ENCODE peak calls at places on chromosomes 16 and 17, in five cellular contexts. One of them, this sample, is unnamed.

GRCh38 chr17:4747847-4748246 is 8.1 kb upstream of the CXCL16 start:
- DNase-seq in WTC11: no peak
- DNase-seq in GM12878: no peak
- DNase-seq in HepG2: no peak
- DNase-seq in K562: no peak
- DNase-seq in this sample: no peak

GRCh38 chr16:84178892-84179611 is 7.8 kb downstream of the TAF1C start:
- DNase-seq in HepG2: no peak
- DNase-seq in GM12878: no peak
- DNase-seq in WTC11: no peak
- DNase-seq in K562: no peak
- DNase-seq in this sample: no peak

GRCh38 chr17:63718981-63719380 is 19.1 kb upstream of the LIMD2 start:
- DNase-seq in GM12878: no peak
- DNase-seq in K562: no peak
- DNase-seq in HepG2: no peak
- DNase-seq in WTC11: no peak
- DNase-seq in this sample: no peak

GRCh38 chr17:44922136-44922535 is 6.8 kb upstream of the GFAP start:
- DNase-seq in HepG2: no peak
- DNase-seq in K562: no peak
- DNase-seq in WTC11: no peak
- DNase-seq in GM12878: no peak
- DNase-seq in this sample: no peak

GRCh38 chr17:10314332-10314731 is 58.5 kb downstream of the MYH13 start:
- DNase-seq in K562: no peak
- DNase-seq in WTC11: no peak
- DNase-seq in HepG2: no peak
- DNase-seq in GM12878: no peak
- DNase-seq in this sample: no peak

GRCh38 chr17:70205386-70205785 is 36.1 kb downstream of the KCNJ2 start:
- DNase-seq in GM12878: no peak
- DNase-seq in K562: no peak
- DNase-seq in HepG2: no peak
- DNase-seq in WTC11: no peak
- DNase-seq in this sample: no peak

GRCh38 chr17:78862073-78863023 is 21.7 kb upstream of the USP36 start:
- DNase-seq in HepG2: peak
- DNase-seq in K562: peak
- DNase-seq in WTC11: no peak
- DNase-seq in GM12878: no peak
- DNase-seq in this sample: peak

GRCh38 chr16:77211880-77212735 is 12.9 kb downstream of the SYCE1L start:
- DNase-seq in HepG2: no peak
- DNase-seq in WTC11: peak
- DNase-seq in GM12878: no peak
- DNase-seq in K562: peak
- DNase-seq in this sample: peak

GRCh38 chr17:65071861-65072260 is 15.3 kb upstream of the GNA13 start:
- DNase-seq in GM12878: no peak
- DNase-seq in WTC11: no peak
- DNase-seq in HepG2: peak
- DNase-seq in K562: no peak
- DNase-seq in this sample: peak

GRCh38 chr16:23423496-23424049 is 29.4 kb downstream of the COG7 start:
- DNase-seq in GM12878: no peak
- DNase-seq in HepG2: peak
- DNase-seq in K562: no peak
- DNase-seq in WTC11: no peak
- DNase-seq in this sample: peak

GRCh38 chr16:84486126-84486525 is 18.3 kb downstream of the MEAK7 start:
- DNase-seq in GM12878: no peak
- DNase-seq in K562: no peak
- DNase-seq in WTC11: no peak
- DNase-seq in HepG2: no peak
- DNase-seq in this sample: no peak

GRCh38 chr16:86095131-86095752 is 196.3 kb downstream of the IRF8 start:
- DNase-seq in WTC11: no peak
- DNase-seq in GM12878: no peak
- DNase-seq in HepG2: no peak
- DNase-seq in K562: no peak
- DNase-seq in this sample: no peak

GRCh38 chr16:17334096-17334495 is 136.7 kb downstream of the XYLT1 start:
- DNase-seq in GM12878: no peak
- DNase-seq in K562: no peak
- DNase-seq in HepG2: no peak
- DNase-seq in WTC11: no peak
- DNase-seq in this sample: no peak

GRCh38 chr17:63550816-63551639 is 751 bp downstream of the DCAF7 start:
- DNase-seq in HepG2: peak
- DNase-seq in GM12878: no peak
- DNase-seq in WTC11: no peak
- DNase-seq in K562: peak
- DNase-seq in this sample: peak

GRCh38 chr16:86631441-86631840 is 53.1 kb downstream of the FOXL1 start:
- DNase-seq in WTC11: no peak
- DNase-seq in GM12878: no peak
- DNase-seq in K562: no peak
- DNase-seq in HepG2: no peak
- DNase-seq in this sample: peak

GRCh38 chr17:55265434-55266021 is 768 bp downstream of the HLF start:
- DNase-seq in HepG2: no peak
- DNase-seq in GM12878: no peak
- DNase-seq in WTC11: peak
- DNase-seq in K562: no peak
- DNase-seq in this sample: no peak

GRCh38 chr16:56669840-56670639 is 426 bp downstream of the MT1H start:
- DNase-seq in HepG2: no peak
- DNase-seq in K562: no peak
- DNase-seq in GM12878: no peak
- DNase-seq in WTC11: no peak
- DNase-seq in this sample: no peak

GRCh38 chr17:28427372-28427771 is 21.4 kb upstream of the SLC46A1 start:
- DNase-seq in K562: no peak
- DNase-seq in WTC11: no peak
- DNase-seq in GM12878: no peak
- DNase-seq in HepG2: no peak
- DNase-seq in this sample: no peak
- TF ChIP-seq ESRRA in K562: no peak
- TF ChIP-seq ESRRA in WTC11: no peak
- TF ChIP-seq ESRRA in GM12878: no peak
- TF ChIP-seq ESRRA in HepG2: no peak
- TF ChIP-seq ESRRA in this sample: no peak

GRCh38 chr17:50129946-50130777 is at the start of gene SAMD14:
- DNase-seq in WTC11: no peak
- DNase-seq in K562: peak
- DNase-seq in HepG2: no peak
- DNase-seq in GM12878: no peak
- DNase-seq in this sample: peak
- TF ChIP-seq USF2 in WTC11: no peak
- TF ChIP-seq USF2 in K562: no peak
- TF ChIP-seq USF2 in HepG2: no peak
- TF ChIP-seq USF2 in GM12878: no peak
- TF ChIP-seq USF2 in this sample: no peak

GRCh38 chr16:67177743-67178699 is 5.7 kb downstream of the MATCAP1 start:
- DNase-seq in WTC11: peak
- DNase-seq in HepG2: peak
- DNase-seq in K562: peak
- DNase-seq in GM12878: no peak
- DNase-seq in this sample: peak
- TF ChIP-seq ESRRA in WTC11: no peak
- TF ChIP-seq ESRRA in HepG2: no peak
- TF ChIP-seq ESRRA in K562: no peak
- TF ChIP-seq ESRRA in GM12878: no peak
- TF ChIP-seq ESRRA in this sample: no peak

DNA sequence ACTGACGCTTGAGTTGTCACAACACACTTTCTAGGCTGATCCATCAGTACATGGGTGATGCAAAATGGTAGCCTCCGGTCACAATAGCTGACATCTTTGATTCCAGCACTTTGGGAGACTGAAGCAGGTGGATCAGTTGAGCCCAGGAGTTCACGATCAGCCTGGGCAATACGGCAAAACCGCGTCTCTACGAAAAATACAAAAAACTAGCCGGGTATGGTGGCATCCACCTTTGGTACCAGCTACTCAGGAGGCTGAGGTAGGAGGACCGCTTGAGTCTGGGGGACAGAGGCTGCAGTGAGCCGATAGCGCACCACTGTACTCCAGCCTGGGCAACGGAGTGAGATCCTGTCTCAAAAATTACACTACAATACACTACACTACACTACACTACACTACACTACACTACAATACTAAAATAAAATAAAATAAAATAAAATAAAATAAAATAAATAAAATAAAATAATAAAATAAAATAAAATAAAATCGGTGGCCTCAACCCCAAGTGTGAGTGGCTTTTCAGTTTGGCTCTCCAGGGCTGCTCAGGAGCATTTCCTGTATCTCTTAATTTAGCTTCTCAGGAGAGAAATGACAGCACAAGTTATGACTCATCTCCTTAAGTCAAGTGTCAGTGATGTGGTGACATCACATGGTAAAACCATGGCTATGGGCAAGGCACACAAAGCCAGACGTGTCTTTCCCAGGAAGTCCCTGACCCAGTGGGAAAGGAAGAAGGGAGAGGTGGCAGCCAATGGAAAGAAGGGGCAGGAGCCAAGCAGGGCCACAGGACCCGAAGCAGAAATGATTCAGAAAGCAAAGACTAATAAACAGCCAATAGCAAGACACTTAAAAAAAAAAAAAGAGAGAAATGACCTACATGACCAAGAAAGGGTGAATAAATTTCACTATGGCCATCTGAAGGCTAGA is 75.3 kb upstream of the TBC1D3K start:
- DNase-seq in WTC11: no peak
- DNase-seq in GM12878: peak
- DNase-seq in HepG2: no peak
- DNase-seq in K562: no peak
- DNase-seq in this sample: peak
- TF ChIP-seq USF2 in WTC11: no peak
- TF ChIP-seq USF2 in GM12878: peak
- TF ChIP-seq USF2 in HepG2: no peak
- TF ChIP-seq USF2 in K562: no peak
- TF ChIP-seq USF2 in this sample: peak

GRCh38 chr17:30238387-30239088 is 3.0 kb upstream of the SLC6A4 start:
- DNase-seq in WTC11: peak
- DNase-seq in K562: peak
- DNase-seq in GM12878: no peak
- DNase-seq in HepG2: no peak
- DNase-seq in this sample: no peak
- TF ChIP-seq ESRRA in WTC11: no peak
- TF ChIP-seq ESRRA in K562: no peak
- TF ChIP-seq ESRRA in GM12878: no peak
- TF ChIP-seq ESRRA in HepG2: no peak
- TF ChIP-seq ESRRA in this sample: no peak

GRCh38 chr16:54351171-54351570 is 64.6 kb upstream of the IRX3 start:
- DNase-seq in K562: no peak
- DNase-seq in GM12878: no peak
- DNase-seq in HepG2: no peak
- DNase-seq in WTC11: no peak
- DNase-seq in this sample: no peak

GRCh38 chr16:54346046-54346445 is 59.5 kb upstream of the IRX3 start:
- DNase-seq in HepG2: no peak
- DNase-seq in WTC11: no peak
- DNase-seq in GM12878: no peak
- DNase-seq in K562: no peak
- DNase-seq in this sample: no peak

GRCh38 chr16:54345231-54345630 is 58.6 kb upstream of the IRX3 start:
- DNase-seq in WTC11: no peak
- DNase-seq in K562: no peak
- DNase-seq in HepG2: no peak
- DNase-seq in GM12878: no peak
- DNase-seq in this sample: no peak

GRCh38 chr16:54342966-54343365 is 56.4 kb upstream of the IRX3 start:
- DNase-seq in HepG2: no peak
- DNase-seq in GM12878: no peak
- DNase-seq in K562: no peak
- DNase-seq in WTC11: no peak
- DNase-seq in this sample: no peak

GRCh38 chr16:54347961-54348360 is 61.4 kb upstream of the IRX3 start:
- DNase-seq in GM12878: no peak
- DNase-seq in K562: no peak
- DNase-seq in HepG2: no peak
- DNase-seq in WTC11: no peak
- DNase-seq in this sample: no peak
- TF ChIP-seq USF2 in GM12878: no peak
- TF ChIP-seq USF2 in K562: no peak
- TF ChIP-seq USF2 in HepG2: no peak
- TF ChIP-seq USF2 in WTC11: no peak
- TF ChIP-seq USF2 in this sample: no peak

DNA sequence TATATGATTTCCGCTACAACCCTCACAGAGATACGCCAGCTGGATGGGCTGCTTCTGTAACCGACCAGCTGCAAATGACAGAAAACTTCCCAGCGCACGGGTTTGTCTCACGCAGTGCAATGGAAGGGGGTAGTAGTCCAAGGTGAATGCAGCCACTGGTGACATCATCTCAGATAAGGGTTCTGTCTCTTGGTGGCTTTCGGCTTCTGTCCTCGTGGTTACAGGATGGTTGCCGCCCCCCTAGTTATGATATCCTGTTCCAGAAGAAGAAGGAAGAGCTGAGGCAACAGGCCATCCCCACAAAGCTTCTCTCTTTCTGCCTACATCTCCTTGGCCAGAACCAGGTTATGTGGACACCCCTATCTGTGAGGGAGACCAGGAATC is 40.3 kb upstream of the BAHCC1 start:
- DNase-seq in GM12878: no peak
- DNase-seq in K562: peak
- DNase-seq in WTC11: no peak
- DNase-seq in HepG2: peak
- DNase-seq in this sample: no peak
- TF ChIP-seq ESRRA in GM12878: no peak
- TF ChIP-seq ESRRA in K562: peak
- TF ChIP-seq ESRRA in WTC11: no peak
- TF ChIP-seq ESRRA in HepG2: no peak
- TF ChIP-seq ESRRA in this sample: no peak

GRCh38 chr16:66391726-66392670 is 25.5 kb downstream of the CDH5 start:
- DNase-seq in GM12878: no peak
- DNase-seq in HepG2: no peak
- DNase-seq in WTC11: no peak
- DNase-seq in K562: no peak
- DNase-seq in this sample: no peak
- TF ChIP-seq USF2 in GM12878: no peak
- TF ChIP-seq USF2 in HepG2: no peak
- TF ChIP-seq USF2 in WTC11: no peak
- TF ChIP-seq USF2 in K562: no peak
- TF ChIP-seq USF2 in this sample: no peak

GRCh38 chr16:68311316-68311620 is 449 bp downstream of the PRMT7 start:
- DNase-seq in K562: no peak
- DNase-seq in GM12878: no peak
- DNase-seq in WTC11: no peak
- DNase-seq in HepG2: peak
- DNase-seq in this sample: no peak
- TF ChIP-seq ESRRA in K562: peak
- TF ChIP-seq ESRRA in GM12878: no peak
- TF ChIP-seq ESRRA in WTC11: no peak
- TF ChIP-seq ESRRA in HepG2: no peak
- TF ChIP-seq ESRRA in this sample: no peak